ENCODE peak calls at places on chromosome 3, in six cellular contexts. Q is activated CD8-positive, alpha-beta memory T cell treated with anti-CD3 and anti-CD28 coated beads, Interleukin-2, amount 10 ng/mL, durations not matched to agents 7 days and 5 days; T is brain microvascular endothelial cell; O is sciatic nerve; N is GM13976; J is WTC11. E is an unnamed sample.

GRCh38 chr3:50454671-50455070 is 48.8 kb downstream of the CACNA2D2 start:
- DNase-seq in O (no peak), N (no peak), T (no peak), J (peak; percentile 50), Q (no peak), E (no peak)

GRCh38 chr3:162719684-162720341 is 1223.2 kb downstream of the OTOL1 start:
- DNase-seq in J (no peak), O (no peak), T (peak; percentile 87), N (no peak), Q (no peak), E (peak; percentile 45)

GRCh38 chr3:139928708-139929505 is 6.1 kb upstream of the CLSTN2 start:
- DNase-seq in N (no peak), O (no peak), T (peak; percentile 18), J (no peak), Q (no peak), E (no peak)

GRCh38 chr3:59313365-59313764 is 263.5 kb upstream of the CFAP20DC start:
- DNase-seq in Q (peak; percentile 59), T (peak; percentile 28), J (peak; percentile 68), O (no peak), N (peak; percentile 34), E (peak; percentile 57)

GRCh38 chr3:133038089-133038730 is at the start of gene TMEM108:
- DNase-seq in Q (peak; percentile 51), J (peak; percentile 97), O (peak; percentile 76), N (peak; percentile 37), T (peak; percentile 76), E (peak; percentile 93)

GRCh38 chr3:18423401-18424212 is 1.5 kb downstream of the SATB1 start:
- DNase-seq in Q (peak; percentile 68), O (peak; percentile 68), T (peak; percentile 63), N (peak; percentile 35), J (peak; percentile 47), E (peak; percentile 39)

GRCh38 chr3:10927551-10927950 is 65.0 kb upstream of the SLC6A1 start:
- DNase-seq in O (no peak), J (no peak), N (no peak), T (no peak), Q (no peak), E (no peak)

GRCh38 chr3:168216851-168217250 is 121.1 kb upstream of the GOLIM4 start:
- DNase-seq in Q (no peak), O (no peak), T (no peak), J (no peak), N (no peak), E (no peak)

GRCh38 chr3:58021072-58021959 is 13.1 kb downstream of the FLNB start:
- DNase-seq in J (peak; percentile 76), T (no peak), N (no peak), Q (no peak), O (no peak), E (no peak)

GRCh38 chr3:112973325-112974177 is 1.4 kb downstream of the CD200R1 start:
- DNase-seq in T (no peak), O (no peak), J (no peak), N (peak; percentile 31), Q (peak; percentile 66), E (no peak)

GRCh38 chr3:112321867-112322652 is 10.9 kb upstream of the CD200 start:
- DNase-seq in N (no peak), O (no peak), T (no peak), J (no peak), Q (no peak), E (no peak)

GRCh38 chr3:181791380-181791779 is 79.7 kb downstream of the SOX2 start:
- DNase-seq in N (no peak), O (no peak), T (no peak), J (no peak), Q (no peak), E (no peak)

GRCh38 chr3:122415104-122415744 is 638 bp downstream of the WDR5B start:
- DNase-seq in O (no peak), T (peak; percentile 58), J (peak; percentile 41), Q (peak; percentile 76), N (peak; percentile 60), E (peak; percentile 66)

GRCh38 chr3:107797586-107797985 is 274.8 kb downstream of the BBX start:
- DNase-seq in N (no peak), Q (no peak), J (no peak), T (no peak), O (no peak), E (no peak)

GRCh38 chr3:56799251-56799882 is 2.4 kb downstream of the ARHGEF3 start:
- DNase-seq in O (no peak), N (peak; percentile 48), Q (no peak), T (no peak), J (no peak), E (peak; percentile 52)

GRCh38 chr3:66153961-66154923 is 66.6 kb upstream of the SLC25A26 start:
- DNase-seq in O (no peak), N (no peak), J (no peak), T (peak; percentile 48), Q (no peak), E (peak; percentile 51)

GRCh38 chr3:50807266-50807665 is 132.5 kb downstream of the DOCK3 start:
- DNase-seq in Q (no peak), T (no peak), J (no peak), O (no peak), N (no peak), E (no peak)

GRCh38 chr3:1998739-1999138 is 99.9 kb upstream of the CNTN4 start:
- DNase-seq in Q (no peak), J (no peak), O (no peak), T (no peak), N (no peak), E (no peak)

GRCh38 chr3:29693863-29694262 is 413.0 kb downstream of the RBMS3 start:
- DNase-seq in N (no peak), Q (no peak), T (peak; percentile 86), J (peak; percentile 28), O (no peak), E (peak; percentile 70)